ENCODE peak calls at places on chromosomes 2 and 18, in four cellular contexts. Z, Q, A and F are unnamed samples.

GRCh38 chr2:108936076-108936867 is 52.7 kb downstream of the EDAR start:
- ATAC-seq in Z (no peak), Q (no peak), A (no peak), F (no peak)

GRCh38 chr2:139526781-139527180 is 746.6 kb upstream of the NXPH2 start:
- ATAC-seq in Z (no peak), Q (no peak), A (no peak), F (no peak)

GRCh38 chr2:40225670-40226069 is 226.2 kb downstream of the SLC8A1 start:
- ATAC-seq in Z (no peak), Q (no peak), A (no peak), F (no peak)

GRCh38 chr2:209496586-209496982 is 72.7 kb downstream of the MAP2 start:
- ATAC-seq in Z (no peak), Q (no peak), A (peak; percentile 37), F (peak; percentile 25)

GRCh38 chr18:34529358-34530335 is 180.5 kb upstream of the DTNA start:
- ATAC-seq in Z (no peak), Q (peak; percentile 84), A (no peak), F (no peak)

GRCh38 chr2:147273106-147273505 is 571.7 kb upstream of the ACVR2A start:
- ATAC-seq in Z (no peak), Q (no peak), A (no peak), F (no peak)

GRCh38 chr18:76499596-76500340 is 4.7 kb upstream of the ZNF516 start:
- ATAC-seq in Z (no peak), Q (no peak), A (no peak), F (no peak)

GRCh38 chr18:46378864-46379207 is 274.7 kb downstream of the HAUS1 start:
- ATAC-seq in Z (no peak), Q (no peak), A (no peak), F (no peak)

GRCh38 chr2:101330253-101330921 is 21.9 kb upstream of the RNF149 start:
- ATAC-seq in Z (peak; percentile 99), Q (peak; percentile 62), A (peak; percentile 71), F (no peak)

GRCh38 chr2:106106627-106107508 is 87.2 kb downstream of the UXS1 start:
- ATAC-seq in Z (no peak), Q (peak; percentile 31), A (peak; percentile 17), F (no peak)

GRCh38 chr18:10401489-10401888 is 52.9 kb upstream of the APCDD1 start:
- ATAC-seq in Z (no peak), Q (peak; percentile 40), A (no peak), F (no peak)

GRCh38 chr2:207219716-207220414 is 54.1 kb upstream of the KLF7 start:
- ATAC-seq in Z (no peak), Q (no peak), A (no peak), F (no peak)

GRCh38 chr2:33077316-33077715 is 130.6 kb downstream of the LTBP1 start:
- ATAC-seq in Z (no peak), Q (no peak), A (no peak), F (no peak)

GRCh38 chr2:135557533-135557932 is 26.2 kb downstream of the R3HDM1 start:
- ATAC-seq in Z (no peak), Q (peak; percentile 35), A (peak; percentile 71), F (no peak)

GRCh38 chr2:223041527-223042109 is 10.4 kb upstream of the KCNE4 start:
- ATAC-seq in Z (peak; percentile 78), Q (peak; percentile 100), A (peak; percentile 61), F (peak; percentile 89)

GRCh38 chr2:86441789-86442641 is 844 bp downstream of the KDM3A start:
- ATAC-seq in Z (peak; percentile 8), Q (peak; percentile 4), A (peak; percentile 1), F (peak; percentile 2)

GRCh38 chr2:213152065-213152794 is 818 bp upstream of the IKZF2 start:
- ATAC-seq in Z (peak; percentile 90), Q (peak; percentile 70), A (peak; percentile 66), F (peak; percentile 78)

GRCh38 chr2:10911291-10912075 is at the start of gene KCNF1:
- ATAC-seq in Z (peak; percentile 59), Q (peak; percentile 74), A (peak; percentile 79), F (peak; percentile 43)

GRCh38 chr2:224922142-224922727 is 120.0 kb downstream of the DOCK10 start:
- ATAC-seq in Z (no peak), Q (no peak), A (peak; percentile 64), F (peak; percentile 31)

GRCh38 chr2:238097988-238098853 is 1.9 kb upstream of the ESPNL start:
- ATAC-seq in Z (peak; percentile 56), Q (peak; percentile 82), A (peak; percentile 88), F (peak; percentile 79)

GRCh38 chr2:63050916-63051794 is 525 bp downstream of the OTX1 start:
- ATAC-seq in Z (peak; percentile 32), Q (no peak), A (no peak), F (no peak)

GRCh38 chr2:95314964-95315611 is 17.9 kb downstream of the KCNIP3 start:
- ATAC-seq in Z (peak; percentile 86), Q (peak; percentile 84), A (peak; percentile 94), F (no peak)

GRCh38 chr2:17682098-17682857 is 71.3 kb downstream of the SMC6 start:
- ATAC-seq in Z (no peak), Q (no peak), A (no peak), F (no peak)

DNA sequence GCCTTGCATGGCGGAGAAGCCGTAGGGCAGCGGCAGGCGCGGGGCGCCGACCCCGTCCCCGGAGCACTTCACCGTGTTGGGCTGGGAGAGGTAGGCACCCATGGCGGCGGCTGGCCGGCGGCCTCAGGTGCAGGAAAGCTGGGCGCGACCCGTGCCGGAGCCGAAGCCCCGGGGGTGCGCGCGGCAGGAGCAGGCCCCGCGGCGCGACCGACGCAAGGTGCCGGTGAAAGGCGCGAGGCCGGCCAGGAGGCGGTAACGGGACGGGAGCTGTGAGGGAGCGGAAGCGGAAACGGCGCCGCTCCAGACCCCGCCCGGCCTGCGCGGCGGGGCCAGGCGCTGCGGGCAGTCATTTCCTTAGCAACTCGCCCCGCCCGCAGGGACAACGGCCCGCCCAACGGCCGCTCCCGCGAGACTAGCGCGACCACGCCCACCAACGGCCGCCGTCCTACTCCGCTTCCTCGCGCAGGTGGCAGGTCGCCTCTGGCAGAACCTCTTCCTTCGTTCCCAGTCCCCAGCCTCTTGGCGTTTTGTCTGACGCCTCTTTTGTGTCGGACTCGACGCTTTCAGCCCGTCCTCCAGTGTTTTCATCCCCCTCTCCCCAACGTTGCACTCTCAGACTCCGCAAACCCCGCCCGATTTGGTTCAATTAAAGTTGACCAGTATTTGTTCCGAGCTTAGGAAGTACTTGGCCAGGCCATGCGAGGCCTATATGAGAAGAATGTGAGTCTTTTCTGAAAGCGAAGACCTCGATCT is at the start of gene PPM1G:
- ATAC-seq in Z (peak; percentile 94), Q (peak; percentile 98), A (peak; percentile 99), F (peak; percentile 99)
- TF ChIP-seq POLR2A in Z (peak; percentile 99), Q (peak; percentile 38), A (peak; percentile 60), F (peak; percentile 47)

GRCh38 chr2:76160683-76161082 is 450.0 kb upstream of the GCFC2 start:
- ATAC-seq in Z (no peak), Q (no peak), A (no peak), F (no peak)
- H3K4me1 ChIP-seq in Z (no peaks in the 10 kb centered on the region), Q (no peaks in the 10 kb centered on the region), A (no peaks in the 10 kb centered on the region), F (no peaks in the 10 kb centered on the region)

DNA sequence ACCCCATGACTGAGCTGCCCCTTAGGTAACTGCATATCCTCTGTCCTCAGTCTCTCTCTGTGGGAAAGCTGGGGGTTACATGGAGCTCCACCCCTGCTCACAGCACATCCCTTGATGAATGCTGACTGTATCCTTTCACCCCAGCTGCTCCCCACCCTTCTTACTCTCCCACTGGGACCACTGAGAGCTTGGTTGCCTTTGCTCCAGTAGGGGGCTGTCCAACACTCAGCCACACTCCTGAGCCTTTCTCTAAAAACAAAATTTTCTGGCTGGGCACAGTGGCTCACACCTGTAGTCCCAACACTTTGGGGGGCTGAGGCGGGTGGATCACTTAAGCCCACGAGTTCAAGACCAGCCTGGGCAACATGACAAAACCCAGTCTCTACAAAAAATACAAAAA is 89.2 kb upstream of the MSH2 start:
- ATAC-seq in Z (peak; percentile 6), Q (no peak), A (no peak), F (no peak)
- H3K27ac ChIP-seq in Z (peak overlapping the region; percentile 11), Q (no peak overlapping the region), A (no peak overlapping the region), F (peak overlapping the region; percentile 10)

DNA sequence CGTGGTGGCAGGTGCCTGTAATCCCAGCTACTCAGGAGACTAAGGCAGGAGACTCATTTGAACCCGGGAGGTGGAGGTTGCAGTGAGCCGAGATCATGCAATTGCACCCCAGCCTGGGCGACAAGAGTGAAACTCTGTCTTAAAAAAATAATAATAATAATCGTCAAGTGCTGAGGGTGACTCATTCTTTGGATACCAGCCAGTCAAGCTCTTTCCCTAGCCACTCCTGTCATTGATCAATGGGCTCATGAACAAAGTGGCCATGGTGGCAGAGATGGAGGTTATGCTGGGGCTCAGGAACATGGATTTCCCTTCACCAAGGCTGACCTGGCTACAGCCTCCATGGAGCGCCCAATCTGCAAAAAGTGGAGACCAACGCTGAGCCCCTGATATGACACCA is 94.5 kb upstream of the HAAO start:
- ATAC-seq in Z (no peak), Q (no peak), A (no peak), F (no peak)
- TF ChIP-seq POLR2A in Z (no peak), Q (no peak), A (no peak), F (no peak)

GRCh38 chr2:160353166-160353565 is 140.4 kb downstream of the RBMS1 start:
- ATAC-seq in Z (peak; percentile 72), Q (no peak), A (peak; percentile 32), F (no peak)
- H3K4me1 ChIP-seq in Z (no peaks in the 10 kb centered on the region), Q (no peaks in the 10 kb centered on the region), A (no peaks in the 10 kb centered on the region), F (peaks cover 25% of the 10 kb centered on the region)

GRCh38 chr2:104863585-104864279 is 9.8 kb downstream of the POU3F3 start:
- ATAC-seq in Z (no peak), Q (no peak), A (no peak), F (no peak)

GRCh38 chr2:104863229-104863584 is 9.3 kb downstream of the POU3F3 start:
- ATAC-seq in Z (no peak), Q (no peak), A (no peak), F (no peak)

GRCh38 chr2:104862061-104862941 is 8.4 kb downstream of the POU3F3 start:
- ATAC-seq in Z (peak; percentile 56), Q (peak; percentile 27), A (no peak), F (no peak)

GRCh38 chr2:104864751-104865470 is 11.0 kb downstream of the POU3F3 start:
- ATAC-seq in Z (no peak), Q (no peak), A (no peak), F (no peak)

DNA sequence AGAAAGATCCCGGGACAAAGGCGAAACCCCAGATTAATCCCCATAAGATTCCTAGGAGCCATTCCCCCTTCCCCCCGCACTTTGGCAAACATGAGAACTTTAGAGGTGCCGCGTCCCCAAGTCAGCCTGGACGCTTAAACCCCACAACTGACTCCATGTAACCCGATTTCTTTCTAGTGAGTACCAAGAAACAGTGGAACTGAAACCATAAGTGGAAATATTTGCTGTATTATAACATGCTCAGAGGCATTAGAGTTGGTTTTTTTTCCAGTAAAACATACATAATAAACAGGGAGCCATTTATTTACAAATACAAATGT is 10.3 kb downstream of the POU3F3 start:
- ATAC-seq in Z (no peak), Q (no peak), A (no peak), F (no peak)
- H3K27ac ChIP-seq in Z (no peak overlapping the region), Q (no peak overlapping the region), A (no peak overlapping the region), F (no peak overlapping the region)